ENCODE peak calls at places on chromosomes 1 and 21, in six cellular contexts. H is GM23248, P is EH, E is K562, M is NCI-H510A treated with DMSO at 0.1 percent for 48 hours, S is right cardiac atrium. V is an unnamed sample.

GRCh38 chr1:244273845-244274619 is 177.7 kb downstream of the ADSS2 start:
- DNase-seq in H (peak), P (peak), E (peak), M (no peak), S (peak), V (peak)

GRCh38 chr1:174204697-174205308 is 45.5 kb downstream of the RABGAP1L start:
- DNase-seq in H (no peak), P (no peak), E (peak), M (no peak), S (no peak), V (no peak)

GRCh38 chr1:1236945-1237873 is 5.2 kb downstream of the B3GALT6 start:
- DNase-seq in H (no peak), P (no peak), E (no peak), M (no peak), S (no peak), V (no peak)

GRCh38 chr1:192994141-192994540 is 65.0 kb downstream of the UCHL5 start:
- DNase-seq in H (no peak), P (no peak), E (no peak), M (no peak), S (no peak), V (no peak)

GRCh38 chr1:6612641-6613360 is 730 bp upstream of the PHF13 start:
- DNase-seq in H (peak), P (peak), E (no peak), M (peak), S (peak), V (peak)

GRCh38 chr1:4755301-4756183 is 101.1 kb downstream of the AJAP1 start:
- DNase-seq in H (peak), P (peak), E (no peak), M (no peak), S (no peak), V (no peak)

GRCh38 chr1:55580845-55581332 is 365.7 kb upstream of the USP24 start:
- DNase-seq in H (peak), P (peak), E (no peak), M (no peak), S (no peak), V (peak)

GRCh38 chr1:15621975-15622374 is 4.7 kb downstream of the DDI2 start:
- DNase-seq in H (peak), P (no peak), E (no peak), M (no peak), S (no peak), V (no peak)

GRCh38 chr1:12040457-12041051 is 21.3 kb downstream of the MIIP start:
- DNase-seq in H (peak), P (peak), E (peak), M (peak), S (no peak), V (peak)

GRCh38 chr21:39441502-39442475 is 3.8 kb downstream of the LCA5L start:
- DNase-seq in H (peak), P (peak), E (peak), M (peak), S (no peak), V (peak)

GRCh38 chr1:173861731-173862145 is 6.1 kb downstream of the GAS5 start:
- DNase-seq in H (no peak), P (peak), E (no peak), M (no peak), S (no peak), V (no peak)

GRCh38 chr1:86410879-86411278 is 13.1 kb upstream of the CLCA2 start:
- DNase-seq in H (no peak), P (no peak), E (no peak), M (no peak), S (no peak), V (no peak)

GRCh38 chr1:63320024-63320799 is 2.2 kb upstream of the FOXD3 start:
- DNase-seq in H (peak), P (no peak), E (no peak), M (no peak), S (no peak), V (no peak)

GRCh38 chr1:186188004-186188539 is 187.0 kb downstream of the TPR start:
- DNase-seq in H (peak), P (peak), E (no peak), M (no peak), S (no peak), V (peak)

GRCh38 chr1:24635195-24635843 is 7.8 kb upstream of the SRRM1 start:
- DNase-seq in H (peak), P (peak), E (peak), M (peak), S (no peak), V (peak)

GRCh38 chr1:32817815-32818786 is 648 bp downstream of the S100PBP start:
- DNase-seq in H (peak), P (peak), E (peak), M (peak), S (peak), V (peak)

GRCh38 chr21:45431781-45432572 is 27.0 kb downstream of the COL18A1 start:
- DNase-seq in H (no peak), P (no peak), E (no peak), M (no peak), S (no peak), V (peak)

V was measured in IMR-90.